ENCODE peak calls at places on chromosomes 4 and X, in nine cellular contexts. Z is sciatic nerve; V is activated CD4-positive, alpha-beta T cell treated with anti-CD3 and anti-CD28 coated beads, Interleukin-2, amount 50 U/mL, for 48 hours; F is frontal cortex; J is mucosa of descending colon; I is HFFc6; H is fibroblast of mammary gland; R is fibroblast of the aortic adventitia; M is ELR. X is an unnamed sample.

GRCh38 chr4:17690135-17690534 is 75.7 kb downstream of the MED28 start:
- DNase-seq in Z (no peak), V (no peak), F (no peak), J (no peak), I (no peak), H (no peak), R (no peak), M (no peak), X (no peak)

GRCh38 chrX:107940095-107940494 is 42.1 kb downstream of the TEX13B start:
- DNase-seq in Z (no peak), V (no peak), F (no peak), J (no peak), I (no peak), H (no peak), R (no peak), M (no peak), X (no peak)

GRCh38 chr4:38803833-38804653 is 548 bp downstream of the TLR1 start:
- DNase-seq in Z (no peak), V (peak; percentile 12), F (no peak), J (no peak), I (no peak), H (no peak), R (no peak), M (no peak), X (no peak)

GRCh38 chr4:11487876-11488545 is 59.3 kb upstream of the HS3ST1 start:
- DNase-seq in Z (no peak), V (no peak), F (no peak), J (no peak), I (no peak), H (peak; percentile 37), R (peak; percentile 98), M (no peak), X (no peak)

GRCh38 chrX:3713937-3714434 is 537 bp upstream of the PRKX start:
- DNase-seq in Z (no peak), V (peak; percentile 10), F (no peak), J (no peak), I (no peak), H (no peak), R (no peak), M (peak; percentile 17), X (no peak)

GRCh38 chrX:86047174-86047991 is at the start of gene CHM:
- DNase-seq in Z (peak; percentile 68), V (peak; percentile 53), F (peak; percentile 50), J (peak; percentile 51), I (peak; percentile 77), H (peak; percentile 86), R (peak; percentile 86), M (peak; percentile 83), X (no peak)

GRCh38 chrX:12446342-12447075 is 308.2 kb downstream of the FRMPD4 start:
- DNase-seq in Z (no peak), V (no peak), F (no peak), J (no peak), I (peak; percentile 60), H (peak; percentile 81), R (peak; percentile 38), M (peak; percentile 73), X (no peak)

GRCh38 chrX:111095974-111096870 is at the start of gene PAK3:
- DNase-seq in Z (peak; percentile 67), V (peak; percentile 8), F (no peak), J (peak; percentile 23), I (no peak), H (peak; percentile 48), R (peak; percentile 64), M (peak; percentile 82), X (peak; percentile 6)

GRCh38 chr4:138222041-138222440 is 20.1 kb downstream of the SLC7A11 start:
- DNase-seq in Z (no peak), V (no peak), F (no peak), J (no peak), I (peak; percentile 86), H (peak; percentile 61), R (peak; percentile 85), M (peak; percentile 66), X (no peak)

GRCh38 chr4:82744284-82744963 is 54.2 kb downstream of the SCD5 start:
- DNase-seq in Z (no peak), V (no peak), F (no peak), J (no peak), I (no peak), H (no peak), R (no peak), M (peak; percentile 33), X (no peak)

GRCh38 chr4:158809611-158810486 is 41.0 kb downstream of the FNIP2 start:
- DNase-seq in Z (no peak), V (no peak), F (no peak), J (no peak), I (peak; percentile 97), H (peak; percentile 87), R (peak; percentile 98), M (peak; percentile 86), X (no peak)

GRCh38 chrX:10482262-10482661 is 138.1 kb downstream of the MID1 start:
- DNase-seq in Z (peak; percentile 72), V (no peak), F (no peak), J (no peak), I (no peak), H (no peak), R (no peak), M (no peak), X (no peak)

GRCh38 chr4:61200195-61200990 is at the start of gene ADGRL3:
- DNase-seq in Z (peak; percentile 71), V (no peak), F (peak; percentile 63), J (peak; percentile 27), I (no peak), H (peak; percentile 3), R (peak; percentile 1), M (peak; percentile 33), X (peak; percentile 83)

GRCh38 chr4:15779336-15779735 is 1.2 kb downstream of the CD38 start:
- DNase-seq in Z (peak; percentile 73), V (no peak), F (no peak), J (no peak), I (no peak), H (peak; percentile 63), R (peak; percentile 65), M (peak; percentile 65), X (no peak)

GRCh38 chr4:128757712-128758111 is 51.8 kb upstream of the JADE1 start:
- DNase-seq in Z (no peak), V (no peak), F (no peak), J (no peak), I (no peak), H (no peak), R (peak; percentile 35), M (no peak), X (no peak)

GRCh38 chr4:163902417-163902816 is 407.9 kb downstream of the TMA16 start:
- DNase-seq in Z (no peak), V (no peak), F (no peak), J (no peak), I (no peak), H (no peak), R (no peak), M (no peak), X (no peak)

GRCh38 chr4:25402521-25402920 is 25.5 kb downstream of the ANAPC4 start:
- DNase-seq in Z (no peak), V (no peak), F (no peak), J (no peak), I (no peak), H (no peak), R (peak; percentile 51), M (no peak), X (no peak)

GRCh38 chr4:42638993-42639392 is 17.9 kb downstream of the ATP8A1 start:
- DNase-seq in Z (no peak), V (no peak), F (no peak), J (no peak), I (no peak), H (no peak), R (no peak), M (no peak), X (no peak)

X was measured in caudate nucleus.